ENCODE peak calls at places on chromosomes 2 and 18, in eight cellular contexts. X is CD8-positive, alpha-beta memory T cell; C is HCT116; N is pancreas; O is endothelial cell of umbilical vein; A is keratinocyte; Z is psoas muscle; P is mammary epithelial cell. F is an unnamed sample. For H3K4me1 and H3K27me3, the result is how much of the 10 kb centered on the place peaks cover.

GRCh38 chr18:69250305-69251151 is 150.2 kb upstream of the DOK6 start:
- DNase-seq in Z (no peak), A (no peak), C (no peak), N (no peak), X (no peak), P (no peak), O (no peak), F (no peak)

GRCh38 chr18:47331641-47332040 is 80.2 kb upstream of the SKOR2 start:
- DNase-seq in A (no peak), X (no peak), N (no peak), O (no peak), P (no peak), C (no peak), Z (no peak), F (no peak)

GRCh38 chr18:35939166-35939565 is 33.3 kb upstream of the RMP24 start:
- DNase-seq in N (no peak), X (no peak), Z (no peak), A (no peak), P (no peak), O (no peak), C (no peak), F (no peak)

GRCh38 chr2:75416420-75417342 is 144.1 kb downstream of the EVA1A start:
- DNase-seq in O (no peak), X (no peak), N (no peak), C (no peak), A (no peak), P (no peak), Z (no peak), F (no peak)

GRCh38 chr18:31590570-31590969 is 1.1 kb upstream of the TTR start:
- DNase-seq in Z (no peak), P (no peak), A (peak), N (no peak), C (no peak), O (no peak), X (no peak), F (no peak)

GRCh38 chr2:38552259-38552658 is 50.5 kb downstream of the HNRNPLL start:
- DNase-seq in Z (no peak), O (no peak), A (no peak), C (no peak), N (no peak), P (no peak), X (no peak), F (no peak)

GRCh38 chr18:12657048-12657848 is 659 bp downstream of the SPIRE1 start:
- DNase-seq in C (no peak), Z (peak), X (no peak), A (no peak), N (peak), O (peak), P (peak), F (no peak)

GRCh38 chr2:48738806-48739205 is 16.7 kb downstream of the LHCGR start:
- DNase-seq in Z (no peak), N (no peak), X (no peak), P (peak), A (no peak), O (peak), C (no peak), F (no peak)

GRCh38 chr2:126368778-126369177 is 287.2 kb upstream of the GYPC start:
- DNase-seq in Z (no peak), X (no peak), A (no peak), N (no peak), C (no peak), O (no peak), P (no peak), F (peak)

GRCh38 chr2:14817848-14818247 is 185.3 kb downstream of the LRATD1 start:
- DNase-seq in X (no peak), P (no peak), N (no peak), O (no peak), A (no peak), C (no peak), Z (no peak), F (no peak)

GRCh38 chr2:28750316-28751101 is 1.1 kb upstream of the PPP1CB start:
- DNase-seq in Z (no peak), X (peak), A (no peak), O (peak), N (peak), C (no peak), P (peak), F (peak)

GRCh38 chr2:142946941-142947340 is 69.5 kb downstream of the KYNU start:
- DNase-seq in A (no peak), C (no peak), O (peak), X (no peak), N (no peak), Z (no peak), P (peak), F (no peak)

GRCh38 chr18:9404565-9405060 is 70.0 kb downstream of the TWSG1 start:
- DNase-seq in C (no peak), Z (no peak), O (peak), P (no peak), X (no peak), A (no peak), N (no peak), F (no peak)

GRCh38 chr2:240983996-240984498 is 14.4 kb upstream of the SNED1 start:
- DNase-seq in C (no peak), X (peak), P (no peak), N (no peak), Z (peak), O (no peak), A (no peak), F (no peak)

GRCh38 chr2:51638811-51639210 is 606.9 kb upstream of the NRXN1 start:
- DNase-seq in Z (no peak), O (no peak), A (no peak), P (no peak), N (no peak), X (no peak), C (no peak), F (no peak)

GRCh38 chr2:229133155-229133772 is 137.8 kb downstream of the PID1 start:
- DNase-seq in O (no peak), Z (no peak), A (peak), C (peak), N (peak), P (peak), X (no peak), F (peak)

GRCh38 chr2:170823800-170824153 is 7.1 kb downstream of the GAD1 start:
- DNase-seq in X (no peak), C (no peak), O (no peak), A (no peak), P (no peak), Z (no peak), N (no peak), F (no peak)

GRCh38 chr2:74924463-74925265 is 33.8 kb upstream of the POLE4 start:
- DNase-seq in P (no peak), N (no peak), X (no peak), A (no peak), C (no peak), Z (no peak), O (no peak), F (no peak)

DNA sequence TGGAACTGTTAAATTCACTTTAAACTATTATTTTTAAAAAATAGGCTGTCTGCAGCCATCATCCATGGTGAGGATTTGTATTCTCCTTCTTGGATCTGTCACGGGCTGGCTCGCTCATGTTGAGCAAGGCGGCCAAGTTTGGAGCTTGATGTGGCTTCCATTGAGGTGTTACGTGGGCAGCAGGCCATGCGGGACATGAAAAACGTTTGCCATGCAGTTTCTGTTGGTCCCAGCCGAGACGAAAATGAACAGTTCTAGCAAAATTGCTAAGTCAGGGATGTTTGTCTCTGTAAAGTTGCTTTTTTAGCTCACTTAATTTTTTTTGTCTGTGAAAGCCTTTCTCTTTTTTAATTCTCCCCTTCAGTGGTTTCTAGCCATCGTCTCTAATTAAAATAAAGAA is 70.2 kb upstream of the MGAT5 start:
- DNase-seq in P (no peak), X (no peak), C (no peak), Z (no peak), O (no peak), A (no peak), N (no peak), F (no peak)
- H3K4me1 ChIP-seq in P (under half), X (half or more), C (under half), Z (under half), O (under half), A (under half), N (under half), F (under half)

DNA sequence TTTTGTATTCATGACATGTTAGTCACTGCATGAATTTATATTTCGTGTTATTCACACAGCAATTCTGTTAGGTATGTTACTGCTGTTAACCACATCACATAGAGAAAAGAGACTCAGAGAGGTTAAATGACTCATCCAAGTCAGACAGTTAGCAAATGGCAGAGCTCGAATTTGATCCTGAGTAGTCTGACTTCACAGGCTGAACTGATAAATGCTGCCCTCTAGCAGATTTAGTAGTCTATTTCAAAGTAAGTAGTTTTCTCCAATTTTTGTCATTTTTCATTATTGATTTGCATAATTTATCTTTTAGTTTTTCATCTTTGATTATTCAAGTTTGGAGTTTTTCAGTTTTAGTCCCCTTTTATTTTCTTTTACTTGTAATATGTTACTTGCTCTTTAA is 58.3 kb downstream of the WDR7 start:
- DNase-seq in Z (no peak), P (peak), A (peak), N (no peak), O (peak), X (peak), C (peak), F (peak)
- H3K4me3 ChIP-seq in Z (no peak), P (no peak), A (no peak), N (no peak), O (no peak), X (no peak), C (no peak), F (no peak)

GRCh38 chr2:26883971-26884370 is 36.0 kb downstream of the DPYSL5 start:
- DNase-seq in N (no peak), X (no peak), Z (no peak), C (no peak), O (no peak), A (no peak), P (no peak), F (no peak)

GRCh38 chr2:26876260-26876659 is 28.3 kb downstream of the DPYSL5 start:
- DNase-seq in N (no peak), Z (no peak), A (no peak), P (no peak), C (no peak), O (no peak), X (no peak), F (no peak)

GRCh38 chr2:26880910-26881435 is 33.0 kb downstream of the DPYSL5 start:
- DNase-seq in N (no peak), O (no peak), X (no peak), P (no peak), C (no peak), A (no peak), Z (no peak), F (no peak)

GRCh38 chr2:26884486-26884885 is 36.6 kb downstream of the DPYSL5 start:
- DNase-seq in C (no peak), P (no peak), X (no peak), N (no peak), A (no peak), Z (no peak), O (no peak), F (no peak)

GRCh38 chr2:26880161-26880560 is 32.2 kb downstream of the DPYSL5 start:
- DNase-seq in Z (no peak), X (no peak), N (no peak), C (no peak), P (no peak), O (no peak), A (no peak), F (no peak)
- H3K27me3 ChIP-seq in Z (under half), X (under half), N (under half), C (under half), P (under half), O (under half), A (under half), F (under half)

GRCh38 chr2:167335627-167336026 is 447.3 kb downstream of the XIRP2 start:
- DNase-seq in N (no peak), P (peak), C (no peak), Z (no peak), X (no peak), O (peak), A (no peak), F (no peak)

GRCh38 chr2:167333245-167333644 is 445.0 kb downstream of the XIRP2 start:
- DNase-seq in X (no peak), A (no peak), O (no peak), C (no peak), N (no peak), P (no peak), Z (no peak), F (no peak)

GRCh38 chr2:167332358-167332757 is 444.1 kb downstream of the XIRP2 start:
- DNase-seq in Z (no peak), A (no peak), O (peak), C (no peak), N (no peak), X (no peak), P (no peak), F (no peak)

GRCh38 chr2:167336213-167336612 is 447.9 kb downstream of the XIRP2 start:
- DNase-seq in P (no peak), N (no peak), Z (no peak), O (no peak), A (no peak), C (no peak), X (no peak), F (no peak)

GRCh38 chr2:167334343-167334742 is 446.1 kb downstream of the XIRP2 start:
- DNase-seq in C (no peak), Z (no peak), N (no peak), X (no peak), A (no peak), P (no peak), O (no peak), F (no peak)
- H3K4me1 ChIP-seq in C (under half), Z (under half), N (under half), X (under half), A (under half), P (under half), O (under half), F (under half)

DNA sequence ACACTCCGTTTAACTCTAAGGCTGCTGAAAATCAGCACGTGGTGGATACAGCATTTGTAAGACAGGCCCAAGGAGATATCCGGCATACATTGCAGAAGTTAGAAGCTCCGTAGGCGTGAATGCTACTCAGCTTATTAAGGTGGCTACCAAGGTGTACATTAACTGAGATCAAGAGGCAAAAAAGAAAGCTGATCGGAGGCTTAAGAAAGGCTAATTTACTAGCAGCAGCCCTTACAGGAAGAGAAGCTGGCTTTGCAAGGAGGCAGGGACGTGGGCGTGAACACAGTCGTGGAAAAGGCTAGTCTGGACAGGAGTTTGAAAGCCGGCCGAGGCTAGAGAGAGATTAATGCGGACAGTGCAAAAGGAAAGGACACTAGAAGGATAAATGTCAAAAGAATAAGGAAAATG is 45.7 kb upstream of the SELENOI start:
- DNase-seq in N (peak), P (peak), Z (no peak), A (no peak), C (no peak), X (no peak), O (peak), F (peak)
- H3K4me3 ChIP-seq in N (no peak), P (peak), Z (peak), A (peak), C (no peak), X (peak), O (no peak), F (no peak)

F was measured in small intestine.